ENCODE peak calls at places on chromosomes 16 and 17, in nine cellular contexts. Z is cardiac fibroblast; J is fibroblast of gingiva; R is activated naive CD4-positive, alpha-beta T cell; Y is heart right ventricle; D is iPS-NIHi11; W is CD4-positive, CD25-positive, alpha-beta regulatory T cell; B is M059J; O is stimulated activated CD8-positive, alpha-beta memory T cell treated with anti-CD3 and anti-CD28 coated beads, Interleukin-12 subunit alpha, Interleukin-12 subunit beta, amount 100 ng/mL, for 1 hour. T is an unnamed sample.

GRCh38 chr17:52823155-52823554 is 664.6 kb upstream of the CA10 start:
- DNase-seq in Z (peak), J (no peak), R (no peak), Y (no peak), D (no peak), W (no peak), B (no peak), O (no peak), T (no peak)

GRCh38 chr17:49832840-49833599 is 14.8 kb downstream of the TAC4 start:
- DNase-seq in Z (peak), J (no peak), R (no peak), Y (no peak), D (no peak), W (no peak), B (no peak), O (no peak), T (no peak)

GRCh38 chr16:6206080-6206479 is 1108.5 kb upstream of the EEF2KMT start:
- DNase-seq in Z (no peak), J (no peak), R (no peak), Y (no peak), D (no peak), W (no peak), B (no peak), O (no peak), T (no peak)

GRCh38 chr16:11833951-11834695 is 17.2 kb downstream of the RSL1D1 start:
- DNase-seq in Z (peak), J (peak), R (no peak), Y (no peak), D (no peak), W (no peak), B (peak), O (no peak), T (no peak)

GRCh38 chr17:15038656-15039055 is 226.5 kb downstream of the PMP22 start:
- DNase-seq in Z (no peak), J (peak), R (no peak), Y (no peak), D (no peak), W (no peak), B (peak), O (no peak), T (no peak)

GRCh38 chr16:46830417-46830901 is 521 bp downstream of the C16orf87 start:
- DNase-seq in Z (peak), J (no peak), R (no peak), Y (peak), D (no peak), W (peak), B (peak), O (no peak), T (no peak)

GRCh38 chr17:45301674-45302073 is 15.1 kb downstream of the MAP3K14 start:
- DNase-seq in Z (no peak), J (no peak), R (no peak), Y (no peak), D (no peak), W (no peak), B (no peak), O (no peak), T (no peak)

GRCh38 chr17:8133941-8134340 is 10.0 kb upstream of the HES7 start:
- DNase-seq in Z (no peak), J (no peak), R (no peak), Y (no peak), D (no peak), W (no peak), B (peak), O (no peak), T (no peak)

GRCh38 chr17:43094129-43094834 is 30.9 kb downstream of the BRCA1 start:
- DNase-seq in Z (peak), J (peak), R (no peak), Y (no peak), D (no peak), W (no peak), B (peak), O (no peak), T (no peak)

GRCh38 chr17:57589151-57590034 is 155.7 kb downstream of the CCDC182 start:
- DNase-seq in Z (no peak), J (peak), R (no peak), Y (no peak), D (no peak), W (no peak), B (no peak), O (no peak), T (no peak)

GRCh38 chr16:83701494-83701893 is 106.3 kb upstream of the HSBP1 start:
- DNase-seq in Z (peak), J (no peak), R (no peak), Y (peak), D (peak), W (peak), B (peak), O (no peak), T (no peak)

GRCh38 chr16:64615647-64616280 is 506.1 kb downstream of the CDH11 start:
- DNase-seq in Z (peak), J (peak), R (no peak), Y (peak), D (peak), W (no peak), B (peak), O (no peak), T (no peak)

GRCh38 chr16:51576498-51576897 is 425.4 kb upstream of the SALL1 start:
- DNase-seq in Z (no peak), J (no peak), R (no peak), Y (no peak), D (no peak), W (no peak), B (no peak), O (no peak), T (no peak)

GRCh38 chr16:10616395-10616743 is 36.0 kb upstream of the EMP2 start:
- DNase-seq in Z (no peak), J (no peak), R (no peak), Y (no peak), D (no peak), W (no peak), B (no peak), O (no peak), T (no peak)

GRCh38 chr17:58966208-58966607 is 140.5 kb downstream of the TRIM37 start:
- DNase-seq in Z (no peak), J (no peak), R (no peak), Y (no peak), D (no peak), W (no peak), B (no peak), O (no peak), T (no peak)

GRCh38 chr17:607341-608060 is 107.1 kb downstream of the VPS53 start:
- DNase-seq in Z (no peak), J (no peak), R (no peak), Y (no peak), D (no peak), W (no peak), B (no peak), O (no peak), T (no peak)

GRCh38 chr17:10115536-10115932 is 82.9 kb downstream of the GAS7 start:
- DNase-seq in Z (peak), J (no peak), R (no peak), Y (no peak), D (no peak), W (no peak), B (no peak), O (no peak), T (no peak)

GRCh38 chr17:75864448-75864871 is 9.3 kb upstream of the WBP2 start:
- DNase-seq in Z (peak), J (peak), R (no peak), Y (peak), D (no peak), W (peak), B (peak), O (no peak), T (peak)

GRCh38 chr16:2213817-2214720 is 571 bp downstream of the PGP start:
- DNase-seq in Z (no peak), J (no peak), R (no peak), Y (no peak), D (no peak), W (peak), B (no peak), O (no peak), T (no peak)

GRCh38 chr16:80948886-80949502 is 57.7 kb downstream of the CMC2 start:
- DNase-seq in Z (peak), J (peak), R (no peak), Y (peak), D (peak), W (peak), B (peak), O (no peak), T (peak)

GRCh38 chr17:73292031-73292531 is 19.7 kb downstream of the CDC42EP4 start:
- DNase-seq in Z (peak), J (peak), R (no peak), Y (peak), D (no peak), W (no peak), B (peak), O (no peak), T (no peak)

GRCh38 chr17:69223809-69224208 is 4.8 kb downstream of the ABCA10 start:
- DNase-seq in Z (peak), J (peak), R (no peak), Y (no peak), D (no peak), W (no peak), B (no peak), O (no peak), T (peak)

GRCh38 chr17:3866269-3866668 is 20.2 kb upstream of the NCBP3 start:
- DNase-seq in Z (no peak), J (no peak), R (no peak), Y (no peak), D (no peak), W (no peak), B (no peak), O (no peak), T (no peak)

GRCh38 chr17:82103588-82104451 is 5.8 kb upstream of the FASN start:
- DNase-seq in Z (peak), J (no peak), R (no peak), Y (no peak), D (no peak), W (no peak), B (no peak), O (no peak), T (no peak)